ENCODE peak calls at places on chromosomes 5 and 9, in ten cellular contexts. A, Y, I, J, F, E, M, C, V and O are unnamed samples.

GRCh38 chr5:41508186-41508585 is 2.2 kb downstream of the PLCXD3 start:
- DNase-seq in A (no peak), Y (no peak), I (no peak), J (no peak), F (no peak), E (no peak), M (no peak), C (no peak), V (no peak), O (no peak)

GRCh38 chr5:69113851-69114250 is 20.0 kb downstream of the SLC30A5 start:
- DNase-seq in A (no peak), Y (no peak), I (no peak), J (no peak), F (no peak), E (no peak), M (no peak), C (no peak), V (no peak), O (no peak)

GRCh38 chr9:136665111-136665703 is 2.5 kb downstream of the EGFL7 start:
- DNase-seq in A (no peak), Y (peak), I (no peak), J (no peak), F (no peak), E (no peak), M (peak), C (peak), V (no peak), O (no peak)

GRCh38 chr5:169706758-169707450 is 69.8 kb downstream of the DOCK2 start:
- DNase-seq in A (peak), Y (peak), I (no peak), J (peak), F (no peak), E (no peak), M (peak), C (no peak), V (peak), O (no peak)

GRCh38 chr9:107809859-107810492 is 320.4 kb upstream of the KLF4 start:
- DNase-seq in A (peak), Y (peak), I (no peak), J (peak), F (no peak), E (no peak), M (no peak), C (no peak), V (peak), O (no peak)

GRCh38 chr9:127121628-127122175 is 733 bp downstream of the ANGPTL2 start:
- DNase-seq in A (peak), Y (peak), I (no peak), J (peak), F (no peak), E (no peak), M (peak), C (peak), V (peak), O (no peak)

GRCh38 chr5:111584651-111585050 is 72.3 kb upstream of the STARD4 start:
- DNase-seq in A (peak), Y (peak), I (no peak), J (peak), F (no peak), E (no peak), M (peak), C (no peak), V (peak), O (no peak)

GRCh38 chr9:134307223-134307600 is 19.0 kb upstream of the RXRA start:
- DNase-seq in A (no peak), Y (no peak), I (peak), J (no peak), F (no peak), E (peak), M (peak), C (no peak), V (no peak), O (no peak)

GRCh38 chr5:88979244-88979643 is 96.3 kb upstream of the MEF2C start:
- DNase-seq in A (peak), Y (peak), I (no peak), J (peak), F (no peak), E (no peak), M (no peak), C (no peak), V (peak), O (no peak)

GRCh38 chr5:77847814-77848290 is 71.7 kb upstream of the TBCA start:
- DNase-seq in A (no peak), Y (no peak), I (no peak), J (no peak), F (no peak), E (no peak), M (no peak), C (peak), V (no peak), O (no peak)

GRCh38 chr9:72557549-72557948 is 36.1 kb downstream of the TMC1 start:
- DNase-seq in A (peak), Y (peak), I (peak), J (peak), F (peak), E (no peak), M (peak), C (no peak), V (peak), O (peak)

GRCh38 chr5:176624916-176625315 is 5.4 kb downstream of the SNCB start:
- DNase-seq in A (no peak), Y (no peak), I (no peak), J (no peak), F (no peak), E (no peak), M (no peak), C (no peak), V (no peak), O (no peak)

GRCh38 chr5:143119301-143119769 is 284.2 kb downstream of the NR3C1 start:
- DNase-seq in A (no peak), Y (no peak), I (no peak), J (no peak), F (no peak), E (no peak), M (no peak), C (no peak), V (no peak), O (no peak)

GRCh38 chr5:151448038-151448985 is 909 bp downstream of the SLC36A1 start:
- DNase-seq in A (no peak), Y (peak), I (no peak), J (peak), F (no peak), E (no peak), M (no peak), C (no peak), V (no peak), O (no peak)

GRCh38 chr5:172071244-172071875 is 64.9 kb upstream of the FBXW11 start:
- DNase-seq in A (no peak), Y (no peak), I (no peak), J (no peak), F (no peak), E (no peak), M (no peak), C (no peak), V (no peak), O (no peak)

GRCh38 chr9:94760646-94761045 is 34.1 kb downstream of the AOPEP start:
- DNase-seq in A (no peak), Y (no peak), I (no peak), J (no peak), F (no peak), E (no peak), M (no peak), C (no peak), V (no peak), O (no peak)

GRCh38 chr9:124248066-124248465 is 9.7 kb upstream of the NEK6 start:
- DNase-seq in A (no peak), Y (peak), I (no peak), J (no peak), F (no peak), E (no peak), M (peak), C (no peak), V (no peak), O (no peak)

GRCh38 chr5:132063090-132063911 is 2.8 kb downstream of the IL3 start:
- DNase-seq in A (peak), Y (peak), I (peak), J (peak), F (peak), E (peak), M (peak), C (peak), V (peak), O (peak)

GRCh38 chr9:134295101-134295745 is 31.0 kb upstream of the RXRA start:
- DNase-seq in A (no peak), Y (no peak), I (peak), J (no peak), F (peak), E (peak), M (peak), C (peak), V (no peak), O (no peak)

GRCh38 chr5:158175664-158176507 is 316.9 kb upstream of the CLINT1 start:
- DNase-seq in A (no peak), Y (no peak), I (no peak), J (no peak), F (peak), E (no peak), M (no peak), C (peak), V (no peak), O (no peak)

GRCh38 chr5:179382486-179382885 is 37.2 kb upstream of the ADAMTS2 start:
- DNase-seq in A (no peak), Y (no peak), I (no peak), J (no peak), F (no peak), E (no peak), M (peak), C (no peak), V (no peak), O (no peak)

GRCh38 chr9:27866741-27867140 is 293.5 kb upstream of the C9orf72 start:
- DNase-seq in A (no peak), Y (no peak), I (no peak), J (no peak), F (no peak), E (no peak), M (no peak), C (no peak), V (no peak), O (no peak)

GRCh38 chr9:114316605-114317230 is 6.2 kb upstream of the ORM1 start:
- DNase-seq in A (peak), Y (no peak), I (no peak), J (no peak), F (peak), E (no peak), M (no peak), C (no peak), V (no peak), O (no peak)

GRCh38 chr5:107248065-107248695 is 422.6 kb downstream of the EFNA5 start:
- DNase-seq in A (no peak), Y (peak), I (peak), J (peak), F (peak), E (peak), M (peak), C (peak), V (peak), O (no peak)

GRCh38 chr9:128190516-128191405 is 611 bp downstream of the CIZ1 start:
- DNase-seq in A (no peak), Y (no peak), I (no peak), J (peak), F (peak), E (no peak), M (peak), C (no peak), V (no peak), O (no peak)

GRCh38 chr5:133643365-133643764 is 31.0 kb upstream of the FSTL4 start:
- DNase-seq in A (no peak), Y (no peak), I (no peak), J (no peak), F (no peak), E (no peak), M (no peak), C (no peak), V (no peak), O (no peak)

GRCh38 chr5:127910307-127910956 is 173.1 kb upstream of the SLC12A2 start:
- DNase-seq in A (no peak), Y (no peak), I (no peak), J (no peak), F (no peak), E (no peak), M (no peak), C (no peak), V (peak), O (no peak)

GRCh38 chr9:14935917-14936316 is 25.7 kb upstream of the FREM1 start:
- DNase-seq in A (no peak), Y (no peak), I (no peak), J (no peak), F (no peak), E (no peak), M (no peak), C (peak), V (no peak), O (no peak)

GRCh38 chr9:110752766-110753165 is 84.2 kb downstream of the MUSK start:
- DNase-seq in A (peak), Y (peak), I (no peak), J (peak), F (no peak), E (no peak), M (peak), C (no peak), V (peak), O (peak)

GRCh38 chr9:92066131-92066530 is 49.1 kb downstream of the SPTLC1 start:
- DNase-seq in A (no peak), Y (no peak), I (no peak), J (no peak), F (no peak), E (no peak), M (no peak), C (no peak), V (no peak), O (no peak)

GRCh38 chr5:106691701-106692100 is 979.0 kb downstream of the EFNA5 start:
- DNase-seq in A (no peak), Y (no peak), I (no peak), J (no peak), F (no peak), E (no peak), M (peak), C (no peak), V (no peak), O (no peak)

GRCh38 chr5:150578781-150579461 is 61.5 kb upstream of the SYNPO start:
- DNase-seq in A (no peak), Y (no peak), I (no peak), J (no peak), F (no peak), E (no peak), M (no peak), C (no peak), V (no peak), O (no peak)

GRCh38 chr5:14407051-14407450 is 174.5 kb upstream of the OTULINL start:
- DNase-seq in A (no peak), Y (no peak), I (no peak), J (no peak), F (no peak), E (no peak), M (no peak), C (no peak), V (no peak), O (no peak)

GRCh38 chr5:91176288-91177016 is 206.7 kb downstream of the ARRDC3 start:
- DNase-seq in A (peak), Y (no peak), I (no peak), J (no peak), F (no peak), E (no peak), M (no peak), C (no peak), V (no peak), O (no peak)

GRCh38 chr5:5188377-5189020 is 48.4 kb downstream of the ADAMTS16 start:
- DNase-seq in A (no peak), Y (no peak), I (no peak), J (no peak), F (no peak), E (no peak), M (no peak), C (no peak), V (no peak), O (no peak)

GRCh38 chr9:132991351-132992300 is 13.1 kb downstream of the GFI1B start:
- DNase-seq in A (no peak), Y (no peak), I (no peak), J (no peak), F (no peak), E (no peak), M (no peak), C (peak), V (no peak), O (no peak)

GRCh38 chr5:65102826-65103673 is 334.3 kb downstream of the CWC27 start:
- DNase-seq in A (peak), Y (peak), I (peak), J (peak), F (peak), E (peak), M (peak), C (peak), V (peak), O (no peak)
- TF ChIP-seq CTCF in A (no peak), Y (peak), I (peak), J (peak), F (peak), E (peak), M (no peak), C (no peak), V (no peak), O (peak)

DNA sequence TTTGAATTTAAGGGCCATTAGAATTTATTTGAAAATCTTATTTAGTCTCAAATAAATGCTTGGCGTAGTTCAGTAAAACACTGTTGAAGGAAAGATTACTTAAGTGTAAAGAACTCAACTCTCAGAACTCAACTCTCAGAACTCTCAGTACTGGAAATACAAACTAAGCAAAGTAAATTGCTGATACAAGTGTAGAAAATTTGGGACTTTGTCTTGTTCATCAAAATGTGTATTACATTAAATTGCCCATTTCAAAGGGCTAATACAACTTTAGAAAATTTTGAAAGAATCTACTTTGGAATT is 99.4 kb downstream of the CSNK1G3 start:
- DNase-seq in A (no peak), Y (no peak), I (no peak), J (no peak), F (no peak), E (no peak), M (no peak), C (no peak), V (no peak), O (no peak)
- TF ChIP-seq CTCF in A (no peak), Y (no peak), I (no peak), J (no peak), F (no peak), E (no peak), M (no peak), C (no peak), V (no peak), O (no peak)

GRCh38 chr5:36068751-36069281 is 2.1 kb upstream of the UGT3A2 start:
- DNase-seq in A (no peak), Y (no peak), I (no peak), J (no peak), F (no peak), E (no peak), M (no peak), C (no peak), V (no peak), O (no peak)

GRCh38 chr5:36079200-36079761 is 12.6 kb upstream of the UGT3A2 start:
- DNase-seq in A (peak), Y (peak), I (no peak), J (peak), F (no peak), E (no peak), M (peak), C (peak), V (peak), O (peak)

GRCh38 chr5:36078430-36078829 is 11.7 kb upstream of the UGT3A2 start:
- DNase-seq in A (no peak), Y (no peak), I (no peak), J (no peak), F (no peak), E (no peak), M (no peak), C (no peak), V (no peak), O (no peak)

GRCh38 chr5:36070687-36071571 is 4.2 kb upstream of the UGT3A2 start:
- DNase-seq in A (no peak), Y (no peak), I (no peak), J (peak), F (no peak), E (no peak), M (no peak), C (no peak), V (no peak), O (no peak)

DNA sequence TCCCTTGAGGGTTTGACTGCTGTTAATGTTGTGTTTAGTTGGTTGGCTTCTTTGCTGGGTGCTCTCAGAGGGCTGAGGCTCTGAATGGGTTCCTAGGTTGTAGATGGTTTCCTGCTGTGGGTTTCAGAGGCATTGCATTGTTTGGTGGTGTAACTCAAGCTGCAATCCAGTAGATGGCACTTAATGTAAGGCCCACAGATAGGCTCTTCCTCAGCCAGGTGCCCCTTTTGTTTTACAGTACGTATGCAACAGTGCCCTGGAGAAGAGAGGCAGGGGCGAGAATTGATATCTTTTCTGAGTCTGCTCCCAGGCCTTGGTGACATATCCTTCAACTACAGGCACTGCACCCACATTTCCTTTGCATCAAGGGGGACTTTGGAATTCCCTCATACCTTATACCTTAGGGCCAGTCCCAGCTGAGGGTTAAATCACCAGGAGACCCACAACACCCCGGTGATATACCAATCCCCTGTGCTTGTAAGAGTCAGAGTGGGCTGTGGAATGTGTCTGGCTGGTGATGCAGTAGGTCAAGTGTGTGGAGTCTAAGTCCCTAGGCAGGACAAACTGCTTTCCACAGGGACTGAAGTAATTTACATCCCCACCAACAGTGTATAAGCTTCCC is 7.0 kb upstream of the UGT3A2 start:
- DNase-seq in A (no peak), Y (peak), I (no peak), J (peak), F (no peak), E (no peak), M (no peak), C (no peak), V (peak), O (no peak)
- TF ChIP-seq CTCF in A (no peak), Y (peak), I (no peak), J (no peak), F (no peak), E (no peak), M (peak), C (peak), V (peak), O (no peak)

DNA sequence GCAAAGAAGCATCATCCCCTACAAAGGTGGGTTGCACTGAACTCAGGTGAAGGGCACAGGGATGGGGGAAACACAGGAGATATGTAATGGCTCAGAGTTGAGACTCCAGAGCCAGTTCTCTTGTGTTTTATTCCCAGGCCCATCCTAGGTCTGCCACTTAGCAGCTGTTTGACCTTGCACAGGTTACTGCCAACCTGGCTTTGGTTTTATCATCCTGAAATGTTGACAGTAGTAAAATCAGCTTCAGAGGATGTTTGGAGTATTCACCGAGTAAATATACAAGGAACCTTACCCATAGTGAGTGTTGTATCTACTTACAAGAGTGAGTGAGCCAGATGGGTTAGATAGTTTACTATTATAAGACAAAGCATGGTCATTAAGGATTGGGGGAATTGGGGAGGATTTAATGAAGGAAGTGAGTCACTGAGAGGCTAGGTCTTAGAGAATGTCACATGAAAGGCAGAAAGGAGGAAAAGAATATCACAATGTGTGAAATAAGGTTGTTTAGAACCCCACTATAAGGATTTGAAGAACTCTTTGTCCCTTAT is 141.3 kb downstream of the MAN2A1 start:
- DNase-seq in A (peak), Y (no peak), I (no peak), J (no peak), F (no peak), E (no peak), M (no peak), C (no peak), V (no peak), O (no peak)
- TF ChIP-seq CTCF in A (no peak), Y (no peak), I (no peak), J (no peak), F (no peak), E (no peak), M (no peak), C (no peak), V (no peak), O (no peak)

GRCh38 chr5:20229286-20230005 is 241.4 kb upstream of the CDH18 start:
- DNase-seq in A (no peak), Y (peak), I (no peak), J (peak), F (no peak), E (no peak), M (no peak), C (no peak), V (peak), O (no peak)

GRCh38 chr5:20230010-20230409 is 242.0 kb upstream of the CDH18 start:
- DNase-seq in A (no peak), Y (no peak), I (no peak), J (no peak), F (no peak), E (no peak), M (no peak), C (no peak), V (no peak), O (no peak)

GRCh38 chr5:20231040-20231439 is 243.0 kb upstream of the CDH18 start:
- DNase-seq in A (no peak), Y (no peak), I (no peak), J (peak), F (no peak), E (no peak), M (no peak), C (no peak), V (peak), O (no peak)
- TF ChIP-seq CTCF in A (no peak), Y (peak), I (no peak), J (peak), F (no peak), E (no peak), M (no peak), C (peak), V (peak), O (no peak)

GRCh38 chr5:61311056-61311455 is 21.0 kb upstream of the ZSWIM6 start:
- DNase-seq in A (no peak), Y (no peak), I (no peak), J (no peak), F (no peak), E (no peak), M (no peak), C (no peak), V (no peak), O (no peak)
- TF ChIP-seq CTCF in A (no peak), Y (no peak), I (no peak), J (no peak), F (no peak), E (no peak), M (no peak), C (no peak), V (no peak), O (no peak)

GRCh38 chr5:67149933-67150523 is 46.6 kb downstream of the CD180 start:
- DNase-seq in A (no peak), Y (peak), I (no peak), J (peak), F (no peak), E (no peak), M (peak), C (peak), V (peak), O (peak)
- TF ChIP-seq CTCF in A (peak), Y (peak), I (no peak), J (peak), F (peak), E (peak), M (peak), C (peak), V (peak), O (peak)